ENCODE peak calls at places on chromosomes 16 and 17, in six cellular contexts. B is lower leg skin; L is ovary; Z is uterus; P is mammary epithelial cell; Q is CD8-positive, alpha-beta T cell. M is an unnamed sample.
A peak's percentile ranks its signal among the peaks of the same experiment; 100 is the strongest.

GRCh38 chr16:46972971-46973456 is 460 bp downstream of the DNAJA2 start:
- DNase-seq in P (peak; percentile 37), Q (peak; percentile 42), L (peak; percentile 52), B (peak; percentile 87), Z (peak; percentile 29), M (peak; percentile 85)

GRCh38 chr17:79922161-79922569 is 82.9 kb upstream of the CBX4 start:
- DNase-seq in B (no peak), Z (no peak), P (no peak), Q (peak; percentile 3), L (no peak), M (no peak)

GRCh38 chr17:7903154-7904103 is 12.7 kb downstream of the RNF227 start:
- DNase-seq in L (no peak), Q (no peak), B (no peak), Z (no peak), P (peak; percentile 71), M (no peak)

GRCh38 chr17:76992911-76993310 is 124.7 kb downstream of the MGAT5B start:
- DNase-seq in Z (no peak), L (no peak), Q (no peak), B (no peak), P (no peak), M (no peak)

GRCh38 chr16:78487471-78487870 is 388.0 kb downstream of the WWOX start:
- DNase-seq in Q (no peak), L (no peak), B (no peak), P (no peak), Z (no peak), M (no peak)

GRCh38 chr17:58640202-58640601 is 51.6 kb downstream of the TEX14 start:
- DNase-seq in L (no peak), B (no peak), Z (no peak), P (no peak), Q (no peak), M (no peak)

GRCh38 chr17:66426397-66427033 is 124.1 kb downstream of the PRKCA start:
- DNase-seq in L (no peak), B (no peak), Q (peak; percentile 45), P (no peak), Z (no peak), M (no peak)

GRCh38 chr16:180101-180920 is at the start of gene HBQ1:
- DNase-seq in Z (no peak), B (no peak), L (peak; percentile 36), P (peak; percentile 17), Q (peak; percentile 27), M (no peak)

DNA sequence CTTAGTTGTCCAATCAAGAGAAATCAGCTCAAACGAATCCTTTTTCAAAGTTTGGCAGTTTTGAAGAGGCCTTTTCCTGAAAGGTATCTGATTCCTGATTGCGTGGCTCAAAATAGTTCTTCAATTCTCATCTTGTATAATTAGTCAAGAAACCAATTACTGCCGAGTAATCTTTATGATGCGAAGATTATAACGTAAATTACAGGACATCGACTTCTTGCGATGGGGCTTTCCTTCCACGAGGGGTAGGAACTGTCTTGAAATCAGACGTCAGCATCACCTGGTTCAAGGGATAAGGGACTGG is 644 bp upstream of the ARL2BP start:
- DNase-seq in P (no peak), Q (no peak), Z (no peak), B (no peak), L (no peak), M (no peak)
- TF ChIP-seq CTCF in P (no peak), Q (no peak), Z (no peak), B (no peak), L (no peak), M (no peak)

GRCh38 chr17:31684901-31685300 is 174.1 kb downstream of the COPRS start:
- DNase-seq in Q (no peak), Z (no peak), L (no peak), P (no peak), B (no peak), M (no peak)
- TF ChIP-seq CTCF in Q (no peak), Z (no peak), L (no peak), P (no peak), B (no peak), M (no peak)

GRCh38 chr17:65194670-65195334 is 57.6 kb downstream of the RGS9 start:
- DNase-seq in Z (no peak), P (no peak), B (no peak), L (no peak), Q (no peak), M (no peak)
- TF ChIP-seq CTCF in Z (no peak), P (no peak), B (no peak), L (no peak), Q (no peak), M (no peak)

GRCh38 chr16:48999508-48999907 is 282.1 kb downstream of the CBLN1 start:
- DNase-seq in B (peak; percentile 40), Z (no peak), P (no peak), L (no peak), Q (no peak), M (peak; percentile 70)

GRCh38 chr16:48997946-48998345 is 283.7 kb downstream of the CBLN1 start:
- DNase-seq in Q (no peak), P (no peak), Z (no peak), B (peak; percentile 66), L (no peak), M (no peak)

GRCh38 chr16:49003022-49003421 is 278.6 kb downstream of the CBLN1 start:
- DNase-seq in L (no peak), Z (no peak), P (no peak), B (peak; percentile 34), Q (no peak), M (no peak)

GRCh38 chr16:48999034-48999433 is 282.6 kb downstream of the CBLN1 start:
- DNase-seq in Q (no peak), B (no peak), P (no peak), Z (no peak), L (no peak), M (no peak)

GRCh38 chr16:49000594-49000993 is 281.0 kb downstream of the CBLN1 start:
- DNase-seq in L (no peak), Q (no peak), P (peak; percentile 17), Z (no peak), B (peak; percentile 26), M (peak; percentile 57)
- TF ChIP-seq CTCF in L (no peak), Q (no peak), P (peak; percentile 78), Z (peak; percentile 12), B (no peak), M (no peak)

GRCh38 chr17:34314279-34314678 is 5.0 kb upstream of the CCL8 start:
- DNase-seq in Z (peak; percentile 37), P (no peak), Q (no peak), B (no peak), L (no peak), M (no peak)

GRCh38 chr17:34313164-34313563 is 6.1 kb upstream of the CCL8 start:
- DNase-seq in B (no peak), P (no peak), L (no peak), Z (no peak), Q (no peak), M (no peak)

GRCh38 chr17:34319087-34319486 is at the start of gene CCL8:
- DNase-seq in L (no peak), P (no peak), Q (no peak), Z (no peak), B (no peak), M (no peak)

GRCh38 chr17:34321981-34322380 is 2.7 kb downstream of the CCL8 start:
- DNase-seq in P (no peak), Z (no peak), B (no peak), L (no peak), Q (no peak), M (no peak)

DNA sequence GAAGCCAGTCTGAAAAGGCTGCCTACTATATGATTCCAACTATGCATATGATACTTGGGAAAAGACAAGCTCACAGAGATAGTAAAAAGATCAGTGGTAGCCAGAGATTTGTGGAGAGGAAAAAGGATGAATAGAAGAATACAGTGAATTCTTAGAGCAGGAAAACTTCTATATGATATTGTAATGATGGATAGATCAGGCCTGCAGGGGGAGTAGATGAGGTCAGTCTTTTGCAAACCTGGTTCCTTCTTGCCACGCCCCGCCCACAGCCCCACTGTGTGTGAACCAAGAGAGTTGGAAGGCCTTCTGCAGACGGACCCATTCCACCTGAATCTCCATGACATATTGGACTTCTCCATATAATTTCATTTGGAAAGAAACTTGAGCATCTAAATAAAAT is 761 bp upstream of the CCL8 start:
- DNase-seq in L (no peak), B (no peak), P (no peak), Q (no peak), Z (no peak), M (no peak)
- TF ChIP-seq CTCF in L (no peak), B (no peak), P (no peak), Q (no peak), Z (no peak), M (no peak)

GRCh38 chr16:85718153-85718477 is 29.4 kb upstream of the GINS2 start:
- DNase-seq in B (no peak), P (no peak), Z (no peak), L (no peak), Q (no peak), M (no peak)
- TF ChIP-seq CTCF in B (no peak), P (no peak), Z (no peak), L (no peak), Q (peak; percentile 42), M (no peak)

M was measured in osteocyte.